ENCODE peak calls at places on chromosomes 12 and 14, in eight cellular contexts. One of them, this sample, is unnamed.

GRCh38 chr14:61183486-61183885 is 97.7 kb downstream of the TMEM30B start:
- DNase-seq in PC-9: no peak
- DNase-seq in AG10803: peak
- DNase-seq in choroid plexus epithelial cell: no peak
- DNase-seq in GM12865: no peak
- DNase-seq in NB4: no peak
- DNase-seq in thyroid gland: no peak
- DNase-seq in tibial artery: no peak
- DNase-seq in this sample: no peak

GRCh38 chr12:42128327-42128726 is 16.3 kb downstream of the GXYLT1 start:
- DNase-seq in PC-9: no peak
- DNase-seq in AG10803: peak
- DNase-seq in choroid plexus epithelial cell: peak
- DNase-seq in GM12865: peak
- DNase-seq in NB4: peak
- DNase-seq in thyroid gland: no peak
- DNase-seq in tibial artery: no peak
- DNase-seq in this sample: no peak

GRCh38 chr12:117582135-117582784 is 220.8 kb upstream of the NOS1 start:
- DNase-seq in PC-9: no peak
- DNase-seq in AG10803: peak
- DNase-seq in choroid plexus epithelial cell: no peak
- DNase-seq in GM12865: no peak
- DNase-seq in NB4: no peak
- DNase-seq in thyroid gland: peak
- DNase-seq in tibial artery: no peak
- DNase-seq in this sample: peak

GRCh38 chr12:105334001-105334400 is 3.5 kb downstream of the C12orf75 start:
- DNase-seq in PC-9: no peak
- DNase-seq in AG10803: peak
- DNase-seq in choroid plexus epithelial cell: peak
- DNase-seq in GM12865: no peak
- DNase-seq in NB4: no peak
- DNase-seq in thyroid gland: no peak
- DNase-seq in tibial artery: no peak
- DNase-seq in this sample: no peak

GRCh38 chr12:90128526-90128925 is 419.9 kb upstream of the ATP2B1 start:
- DNase-seq in PC-9: no peak
- DNase-seq in AG10803: no peak
- DNase-seq in choroid plexus epithelial cell: no peak
- DNase-seq in GM12865: no peak
- DNase-seq in NB4: no peak
- DNase-seq in thyroid gland: no peak
- DNase-seq in tibial artery: no peak
- DNase-seq in this sample: no peak

GRCh38 chr12:42791399-42791798 is 201.9 kb upstream of the PRICKLE1 start:
- DNase-seq in PC-9: no peak
- DNase-seq in AG10803: no peak
- DNase-seq in choroid plexus epithelial cell: no peak
- DNase-seq in GM12865: no peak
- DNase-seq in NB4: no peak
- DNase-seq in thyroid gland: no peak
- DNase-seq in tibial artery: no peak
- DNase-seq in this sample: no peak

GRCh38 chr12:57720606-57721595 is 17.6 kb downstream of the AGAP2 start:
- DNase-seq in PC-9: no peak
- DNase-seq in AG10803: no peak
- DNase-seq in choroid plexus epithelial cell: no peak
- DNase-seq in GM12865: no peak
- DNase-seq in NB4: no peak
- DNase-seq in thyroid gland: no peak
- DNase-seq in tibial artery: no peak
- DNase-seq in this sample: no peak

GRCh38 chr14:100428727-100429126 is 105.6 kb downstream of the SLC25A47 start:
- DNase-seq in PC-9: no peak
- DNase-seq in AG10803: peak
- DNase-seq in choroid plexus epithelial cell: peak
- DNase-seq in GM12865: peak
- DNase-seq in NB4: peak
- DNase-seq in thyroid gland: no peak
- DNase-seq in tibial artery: no peak
- DNase-seq in this sample: no peak

GRCh38 chr12:45675534-45675933 is 54.0 kb upstream of the ARID2 start:
- DNase-seq in PC-9: no peak
- DNase-seq in AG10803: no peak
- DNase-seq in choroid plexus epithelial cell: no peak
- DNase-seq in GM12865: no peak
- DNase-seq in NB4: no peak
- DNase-seq in thyroid gland: no peak
- DNase-seq in tibial artery: no peak
- DNase-seq in this sample: no peak

DNA sequence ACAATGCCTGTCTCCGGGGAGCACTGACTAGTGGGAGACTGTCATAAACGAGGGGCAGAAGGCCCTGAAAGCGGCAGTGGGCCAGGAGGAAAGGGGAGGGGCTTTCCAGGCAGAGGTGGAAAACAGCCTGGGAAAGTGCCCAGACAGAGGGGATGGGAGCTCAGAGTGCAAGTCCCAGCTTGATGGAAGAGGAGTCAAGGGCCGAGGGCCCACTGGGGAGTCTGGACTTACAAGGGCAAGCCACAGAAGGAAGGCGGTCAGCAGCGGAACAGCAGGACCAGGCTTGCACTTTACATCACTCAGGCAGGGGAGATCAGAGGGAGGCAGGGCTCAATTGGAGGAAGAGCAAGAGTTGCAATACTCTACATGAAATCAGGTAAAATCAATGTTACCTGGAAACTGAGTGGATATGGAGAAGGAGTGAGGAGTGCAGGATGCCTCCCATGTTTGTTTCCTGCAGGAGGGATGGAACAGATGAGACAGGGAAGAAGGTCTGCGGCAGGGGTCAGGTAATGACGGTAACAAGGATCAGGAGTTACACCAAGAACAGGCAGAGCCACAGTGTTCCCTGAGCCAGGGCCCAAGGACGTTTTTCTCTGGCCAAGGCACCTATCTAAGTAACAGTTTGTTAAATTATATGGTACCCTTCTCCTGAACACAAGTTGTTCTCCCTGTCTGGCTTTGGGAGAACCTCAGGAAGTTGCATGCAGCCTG is 23.8 kb downstream of the PXN start:
- DNase-seq in PC-9: no peak
- DNase-seq in AG10803: no peak
- DNase-seq in choroid plexus epithelial cell: peak
- DNase-seq in GM12865: no peak
- DNase-seq in NB4: no peak
- DNase-seq in thyroid gland: no peak
- DNase-seq in tibial artery: no peak
- DNase-seq in this sample: no peak
- H3K4me3 ChIP-seq in PC-9: no peak
- H3K4me3 ChIP-seq in AG10803: no peak
- H3K4me3 ChIP-seq in choroid plexus epithelial cell: no peak
- H3K4me3 ChIP-seq in GM12865: no peak
- H3K4me3 ChIP-seq in NB4: no peak
- H3K4me3 ChIP-seq in thyroid gland: no peak
- H3K4me3 ChIP-seq in tibial artery: no peak
- H3K4me3 ChIP-seq in this sample: no peak

DNA sequence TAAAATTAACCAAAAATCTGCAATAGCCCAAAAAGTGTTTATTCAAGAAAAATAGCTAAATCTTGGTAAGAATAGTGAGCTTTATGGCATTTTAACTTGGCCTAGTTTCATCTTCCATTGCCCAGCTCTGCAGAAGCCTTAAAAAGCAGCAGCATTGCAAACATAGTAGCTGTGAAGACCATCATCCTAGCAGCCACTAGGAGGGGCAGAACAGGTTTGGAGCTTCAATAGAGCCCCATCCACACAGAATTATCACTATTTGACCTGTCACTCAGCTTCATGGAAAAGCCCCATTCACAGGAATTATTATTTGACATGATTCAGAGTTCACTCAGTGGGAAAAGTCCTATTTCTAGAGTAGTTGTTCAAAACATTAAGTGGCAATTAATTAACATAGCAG is 7.3 kb downstream of the CLEC14A start:
- DNase-seq in PC-9: no peak
- DNase-seq in AG10803: no peak
- DNase-seq in choroid plexus epithelial cell: peak
- DNase-seq in GM12865: no peak
- DNase-seq in NB4: no peak
- DNase-seq in thyroid gland: no peak
- DNase-seq in tibial artery: no peak
- DNase-seq in this sample: no peak
- TF ChIP-seq CTCF in PC-9: no peak
- TF ChIP-seq CTCF in AG10803: peak
- TF ChIP-seq CTCF in choroid plexus epithelial cell: peak
- TF ChIP-seq CTCF in GM12865: no peak
- TF ChIP-seq CTCF in NB4: peak
- TF ChIP-seq CTCF in thyroid gland: no peak
- TF ChIP-seq CTCF in tibial artery: no peak
- TF ChIP-seq CTCF in this sample: no peak

GRCh38 chr12:573226-573625 is 90.0 kb downstream of the NINJ2 start:
- DNase-seq in PC-9: no peak
- DNase-seq in AG10803: no peak
- DNase-seq in choroid plexus epithelial cell: no peak
- DNase-seq in GM12865: no peak
- DNase-seq in NB4: no peak
- DNase-seq in thyroid gland: no peak
- DNase-seq in tibial artery: no peak
- DNase-seq in this sample: no peak

GRCh38 chr12:575948-576612 is 87.2 kb downstream of the NINJ2 start:
- DNase-seq in PC-9: peak
- DNase-seq in AG10803: peak
- DNase-seq in choroid plexus epithelial cell: peak
- DNase-seq in GM12865: peak
- DNase-seq in NB4: peak
- DNase-seq in thyroid gland: peak
- DNase-seq in tibial artery: peak
- DNase-seq in this sample: no peak

GRCh38 chr12:574475-575128 is 88.6 kb downstream of the NINJ2 start:
- DNase-seq in PC-9: no peak
- DNase-seq in AG10803: peak
- DNase-seq in choroid plexus epithelial cell: no peak
- DNase-seq in GM12865: no peak
- DNase-seq in NB4: peak
- DNase-seq in thyroid gland: no peak
- DNase-seq in tibial artery: no peak
- DNase-seq in this sample: no peak

GRCh38 chr12:576613-577110 is 86.6 kb downstream of the NINJ2 start:
- DNase-seq in PC-9: no peak
- DNase-seq in AG10803: no peak
- DNase-seq in choroid plexus epithelial cell: no peak
- DNase-seq in GM12865: no peak
- DNase-seq in NB4: no peak
- DNase-seq in thyroid gland: no peak
- DNase-seq in tibial artery: no peak
- DNase-seq in this sample: no peak

DNA sequence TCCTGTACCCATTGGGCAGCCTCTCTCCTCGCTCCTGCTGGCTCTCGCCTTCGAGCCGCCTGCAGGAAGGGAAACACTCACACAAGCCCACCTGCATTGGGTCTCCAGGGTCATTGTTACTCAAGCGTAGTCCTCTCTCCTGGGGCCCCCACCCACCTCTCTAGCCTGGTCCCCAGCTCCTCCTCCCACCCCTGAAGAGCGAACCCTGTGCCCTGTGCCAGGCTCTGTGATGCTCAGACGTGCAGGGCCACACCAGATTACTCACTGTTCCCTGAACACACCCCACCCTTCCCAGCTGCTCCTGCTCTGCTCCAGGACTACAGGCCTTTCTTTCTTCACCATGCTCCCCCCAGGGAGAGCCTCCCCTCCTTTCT is 88.1 kb downstream of the NINJ2 start:
- DNase-seq in PC-9: no peak
- DNase-seq in AG10803: no peak
- DNase-seq in choroid plexus epithelial cell: no peak
- DNase-seq in GM12865: no peak
- DNase-seq in NB4: no peak
- DNase-seq in thyroid gland: no peak
- DNase-seq in tibial artery: no peak
- DNase-seq in this sample: no peak
- H3K4me3 ChIP-seq in PC-9: no peak
- H3K4me3 ChIP-seq in AG10803: no peak
- H3K4me3 ChIP-seq in choroid plexus epithelial cell: no peak
- H3K4me3 ChIP-seq in GM12865: no peak
- H3K4me3 ChIP-seq in NB4: no peak
- H3K4me3 ChIP-seq in thyroid gland: no peak
- H3K4me3 ChIP-seq in tibial artery: no peak
- H3K4me3 ChIP-seq in this sample: no peak

DNA sequence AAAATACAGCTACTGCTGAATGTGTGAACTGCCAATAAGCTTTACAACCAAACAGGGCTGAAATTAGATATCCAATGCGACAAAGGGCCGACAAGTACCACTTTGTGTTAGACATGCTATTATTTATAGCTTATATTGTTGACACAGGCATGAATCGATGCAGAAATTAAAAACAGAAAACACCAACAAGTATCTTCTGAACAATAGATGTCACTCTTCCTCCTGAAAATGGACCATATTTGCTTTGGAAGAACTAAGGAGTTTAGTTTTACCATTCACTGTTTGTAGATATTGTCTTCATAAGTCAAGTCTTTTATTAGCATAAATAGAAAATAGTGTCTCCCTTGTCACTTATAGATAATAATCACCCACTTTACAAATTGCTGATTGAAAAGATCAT is 86.5 kb downstream of the LRIG3 start:
- DNase-seq in PC-9: no peak
- DNase-seq in AG10803: no peak
- DNase-seq in choroid plexus epithelial cell: no peak
- DNase-seq in GM12865: no peak
- DNase-seq in NB4: no peak
- DNase-seq in thyroid gland: no peak
- DNase-seq in tibial artery: no peak
- DNase-seq in this sample: no peak
- TF ChIP-seq CTCF in PC-9: no peak
- TF ChIP-seq CTCF in AG10803: peak
- TF ChIP-seq CTCF in choroid plexus epithelial cell: no peak
- TF ChIP-seq CTCF in GM12865: no peak
- TF ChIP-seq CTCF in NB4: no peak
- TF ChIP-seq CTCF in thyroid gland: peak
- TF ChIP-seq CTCF in tibial artery: no peak
- TF ChIP-seq CTCF in this sample: no peak

GRCh38 chr12:124442772-124443445 is 124.5 kb downstream of the NCOR2 start:
- DNase-seq in PC-9: no peak
- DNase-seq in AG10803: peak
- DNase-seq in choroid plexus epithelial cell: no peak
- DNase-seq in GM12865: no peak
- DNase-seq in NB4: no peak
- DNase-seq in thyroid gland: no peak
- DNase-seq in tibial artery: no peak
- DNase-seq in this sample: peak

GRCh38 chr12:124440031-124440626 is 127.3 kb downstream of the NCOR2 start:
- DNase-seq in PC-9: no peak
- DNase-seq in AG10803: no peak
- DNase-seq in choroid plexus epithelial cell: no peak
- DNase-seq in GM12865: no peak
- DNase-seq in NB4: no peak
- DNase-seq in thyroid gland: no peak
- DNase-seq in tibial artery: no peak
- DNase-seq in this sample: no peak

GRCh38 chr12:124441443-124442190 is 125.8 kb downstream of the NCOR2 start:
- DNase-seq in PC-9: peak
- DNase-seq in AG10803: peak
- DNase-seq in choroid plexus epithelial cell: peak
- DNase-seq in GM12865: no peak
- DNase-seq in NB4: no peak
- DNase-seq in thyroid gland: no peak
- DNase-seq in tibial artery: peak
- DNase-seq in this sample: peak

GRCh38 chr12:124442281-124442680 is 125.1 kb downstream of the NCOR2 start:
- DNase-seq in PC-9: no peak
- DNase-seq in AG10803: no peak
- DNase-seq in choroid plexus epithelial cell: no peak
- DNase-seq in GM12865: no peak
- DNase-seq in NB4: no peak
- DNase-seq in thyroid gland: no peak
- DNase-seq in tibial artery: peak
- DNase-seq in this sample: no peak

GRCh38 chr12:124440841-124441381 is 126.5 kb downstream of the NCOR2 start:
- DNase-seq in PC-9: peak
- DNase-seq in AG10803: no peak
- DNase-seq in choroid plexus epithelial cell: peak
- DNase-seq in GM12865: no peak
- DNase-seq in NB4: no peak
- DNase-seq in thyroid gland: no peak
- DNase-seq in tibial artery: no peak
- DNase-seq in this sample: no peak
- H3K4me3 ChIP-seq in PC-9: peak
- H3K4me3 ChIP-seq in AG10803: peak
- H3K4me3 ChIP-seq in choroid plexus epithelial cell: no peak
- H3K4me3 ChIP-seq in GM12865: no peak
- H3K4me3 ChIP-seq in NB4: no peak
- H3K4me3 ChIP-seq in thyroid gland: no peak
- H3K4me3 ChIP-seq in tibial artery: no peak
- H3K4me3 ChIP-seq in this sample: no peak

This sample was measured in AG09309.